ENCODE peak calls at places on chromosome 2, in nine cellular contexts. L is left ventricle myocardium inferior, N is sigmoid colon, E is tibial nerve, F is tibial artery, Z is fibroblast of lung, Y is iPS DF 6.9, R is breast epithelium, C is spleen. A is an unnamed sample. For H3K27me3, the result is how much of the 10 kb centered on the place peaks cover.

GRCh38 chr2:7400628-7401027 is 483.4 kb downstream of the RNF144A start:
- DNase-seq in L (no peak), N (no peak), E (no peak), F (no peak), Z (no peak), Y (no peak), R (no peak), C (no peak), A (no peak)

GRCh38 chr2:23691576-23691975 is 235.3 kb downstream of the ATAD2B start:
- DNase-seq in L (no peak), N (no peak), E (no peak), F (no peak), Z (no peak), Y (no peak), R (no peak), C (peak), A (no peak)

GRCh38 chr2:96212336-96212735 is 3.7 kb upstream of the STARD7 start:
- DNase-seq in L (no peak), N (no peak), E (no peak), F (no peak), Z (no peak), Y (no peak), R (no peak), C (no peak), A (no peak)

GRCh38 chr2:145350011-145350410 is 830.1 kb upstream of the ZEB2 start:
- DNase-seq in L (no peak), N (no peak), E (no peak), F (no peak), Z (peak), Y (no peak), R (no peak), C (no peak), A (no peak)

GRCh38 chr2:144244938-144245337 is 275.0 kb downstream of the ZEB2 start:
- DNase-seq in L (no peak), N (no peak), E (no peak), F (no peak), Z (no peak), Y (no peak), R (no peak), C (no peak), A (no peak)

GRCh38 chr2:60861736-60862135 is 19.6 kb upstream of the REL start:
- DNase-seq in L (no peak), N (no peak), E (no peak), F (no peak), Z (no peak), Y (no peak), R (no peak), C (no peak), A (no peak)

GRCh38 chr2:100422320-100422719 is 4.9 kb upstream of the CHST10 start:
- DNase-seq in L (no peak), N (no peak), E (no peak), F (no peak), Z (peak), Y (peak), R (no peak), C (no peak), A (no peak)

GRCh38 chr2:190571666-190572065 is 37.1 kb upstream of the NEMP2 start:
- DNase-seq in L (no peak), N (no peak), E (no peak), F (no peak), Z (no peak), Y (no peak), R (no peak), C (no peak), A (no peak)

GRCh38 chr2:40488927-40489677 is 37.2 kb upstream of the SLC8A1 start:
- DNase-seq in L (no peak), N (peak), E (no peak), F (no peak), Z (peak), Y (no peak), R (no peak), C (no peak), A (no peak)

GRCh38 chr2:238847841-238848565 is at the start of gene TWIST2:
- DNase-seq in L (peak), N (peak), E (peak), F (peak), Z (peak), Y (no peak), R (no peak), C (no peak), A (no peak)

GRCh38 chr2:30404354-30405265 is 42.4 kb upstream of the LCLAT1 start:
- DNase-seq in L (peak), N (no peak), E (no peak), F (no peak), Z (peak), Y (no peak), R (no peak), C (no peak), A (no peak)

GRCh38 chr2:174683392-174683759 is 80.9 kb downstream of the CHRNA1 start:
- DNase-seq in L (no peak), N (no peak), E (no peak), F (no peak), Z (peak), Y (no peak), R (no peak), C (no peak), A (no peak)

GRCh38 chr2:43890855-43891254 is 52.1 kb downstream of the ABCG8 start:
- DNase-seq in L (no peak), N (no peak), E (no peak), F (no peak), Z (peak), Y (no peak), R (no peak), C (no peak), A (no peak)

GRCh38 chr2:18516112-18516511 is 44.3 kb downstream of the RDH14 start:
- DNase-seq in L (no peak), N (no peak), E (no peak), F (no peak), Z (peak), Y (no peak), R (no peak), C (no peak), A (no peak)

GRCh38 chr2:11805920-11806319 is 59.5 kb downstream of the LPIN1 start:
- DNase-seq in L (no peak), N (no peak), E (no peak), F (no peak), Z (no peak), Y (no peak), R (no peak), C (no peak), A (no peak)

GRCh38 chr2:188399159-188399558 is 107.5 kb downstream of the GULP1 start:
- DNase-seq in L (no peak), N (no peak), E (no peak), F (no peak), Z (peak), Y (no peak), R (no peak), C (no peak), A (no peak)

GRCh38 chr2:99388892-99389291 is 51.7 kb downstream of the EIF5B start:
- DNase-seq in L (no peak), N (no peak), E (no peak), F (no peak), Z (no peak), Y (no peak), R (no peak), C (no peak), A (no peak)

GRCh38 chr2:135904590-135904989 is 28.3 kb upstream of the MCM6 start:
- DNase-seq in L (no peak), N (no peak), E (no peak), F (no peak), Z (peak), Y (no peak), R (no peak), C (no peak), A (no peak)

GRCh38 chr2:234357666-234358065 is 139.2 kb downstream of the ARL4C start:
- DNase-seq in L (no peak), N (no peak), E (no peak), F (no peak), Z (no peak), Y (no peak), R (no peak), C (no peak), A (no peak)

GRCh38 chr2:141957321-141957720 is 173.5 kb downstream of the LRP1B start:
- DNase-seq in L (no peak), N (no peak), E (no peak), F (no peak), Z (no peak), Y (no peak), R (no peak), C (no peak), A (no peak)

GRCh38 chr2:104860141-104860790 is 6.4 kb downstream of the POU3F3 start:
- DNase-seq in L (no peak), N (no peak), E (no peak), F (no peak), Z (peak), Y (no peak), R (no peak), C (no peak), A (no peak)

GRCh38 chr2:214367171-214367570 is 43.7 kb upstream of the VWC2L start:
- DNase-seq in L (no peak), N (no peak), E (no peak), F (no peak), Z (no peak), Y (no peak), R (no peak), C (no peak), A (no peak)

GRCh38 chr2:178689808-178690207 is 117.4 kb downstream of the TTN start:
- DNase-seq in L (no peak), N (no peak), E (no peak), F (no peak), Z (no peak), Y (no peak), R (no peak), C (no peak), A (no peak)

GRCh38 chr2:23533014-23533730 is 148.2 kb downstream of the KLHL29 start:
- DNase-seq in L (no peak), N (no peak), E (no peak), F (no peak), Z (no peak), Y (no peak), R (no peak), C (no peak), A (no peak)

GRCh38 chr2:236317938-236318396 is 53.8 kb upstream of the ASB18 start:
- DNase-seq in L (no peak), N (no peak), E (no peak), F (no peak), Z (no peak), Y (no peak), R (no peak), C (no peak), A (no peak)

GRCh38 chr2:85997016-85997970 is 108.4 kb downstream of the POLR1A start:
- DNase-seq in L (peak), N (peak), E (no peak), F (peak), Z (peak), Y (no peak), R (peak), C (peak), A (peak)

GRCh38 chr2:55859875-55860274 is 63.7 kb downstream of the EFEMP1 start:
- DNase-seq in L (no peak), N (no peak), E (no peak), F (no peak), Z (no peak), Y (no peak), R (no peak), C (no peak), A (no peak)

GRCh38 chr2:195929531-195929930 is 139.1 kb downstream of the DNAH7 start:
- DNase-seq in L (no peak), N (no peak), E (no peak), F (no peak), Z (no peak), Y (no peak), R (no peak), C (no peak), A (no peak)

GRCh38 chr2:81078102-81078501 is 773.5 kb upstream of the LRRTM1 start:
- DNase-seq in L (no peak), N (no peak), E (no peak), F (no peak), Z (no peak), Y (no peak), R (no peak), C (no peak), A (no peak)

DNA sequence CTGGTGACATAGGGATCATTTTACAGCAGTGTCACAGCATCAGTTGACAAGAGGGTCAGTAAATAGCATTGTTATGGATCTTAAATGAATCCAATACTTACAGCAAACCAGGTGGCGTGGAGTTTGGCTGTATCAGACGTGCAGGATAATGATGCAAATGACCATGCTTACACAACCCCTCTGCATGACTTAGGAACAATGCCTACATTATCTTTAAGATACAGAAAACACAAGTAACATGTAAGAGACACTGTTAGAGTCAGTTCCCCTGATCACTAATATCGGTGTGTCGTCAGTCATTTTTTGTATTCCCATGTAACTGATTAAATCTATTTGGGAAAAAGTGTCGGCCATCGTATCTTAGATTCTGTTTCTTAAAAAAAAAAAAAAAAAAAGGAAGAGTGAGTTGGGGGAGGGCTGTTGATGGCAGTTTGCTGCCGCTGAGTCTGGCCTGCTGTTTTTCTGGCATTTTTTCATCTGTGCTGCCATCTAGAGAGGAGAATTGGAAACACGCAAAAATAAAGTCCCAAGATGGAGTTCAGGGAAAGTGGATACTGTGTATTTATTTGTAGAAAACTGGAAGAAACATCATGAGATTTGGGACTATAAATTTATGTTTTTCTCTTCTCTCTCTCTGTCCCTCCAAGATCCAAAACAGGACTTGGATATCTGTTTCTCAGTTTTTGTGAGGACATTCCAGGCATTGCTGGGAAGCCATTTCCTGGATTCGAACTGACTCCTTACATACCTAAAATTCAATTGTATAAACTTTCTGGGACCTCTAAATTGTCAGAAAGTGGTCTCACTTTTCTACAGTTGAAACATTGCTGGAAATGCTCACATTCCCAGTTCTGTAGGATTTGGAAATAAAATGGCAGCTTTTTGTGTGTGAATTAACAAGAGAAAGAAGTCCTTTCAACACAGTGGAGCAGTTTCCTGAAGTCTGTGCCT is 60.3 kb upstream of the AGPS start:
- DNase-seq in L (peak), N (peak), E (no peak), F (no peak), Z (peak), Y (peak), R (no peak), C (no peak), A (peak)
- H3K4me3 ChIP-seq in L (peak), N (no peak), E (no peak), F (peak), Z (no peak), Y (no peak), R (no peak), C (no peak), A (no peak)

GRCh38 chr2:120342451-120342850 is 3.5 kb upstream of the INHBB start:
- DNase-seq in L (no peak), N (no peak), E (no peak), F (no peak), Z (no peak), Y (no peak), R (no peak), C (no peak), A (no peak)
- H3K27me3 ChIP-seq in L (half or more), N (half or more), E (under half), F (half or more), Z (under half), Y (under half), R (under half), C (half or more), A (half or more)

GRCh38 chr2:120820263-120820884 is 84.7 kb downstream of the GLI2 start:
- DNase-seq in L (no peak), N (peak), E (no peak), F (peak), Z (peak), Y (no peak), R (no peak), C (peak), A (no peak)
- H3K4me3 ChIP-seq in L (no peak), N (peak), E (no peak), F (peak), Z (peak), Y (no peak), R (no peak), C (no peak), A (no peak)

GRCh38 chr2:2933421-2933820 is 444.2 kb downstream of the EIPR1 start:
- DNase-seq in L (no peak), N (no peak), E (no peak), F (no peak), Z (no peak), Y (no peak), R (no peak), C (no peak), A (no peak)
- H3K27me3 ChIP-seq in L (under half), N (under half), E (under half), F (under half), Z (under half), Y (under half), R (under half), C (under half), A (under half)

DNA sequence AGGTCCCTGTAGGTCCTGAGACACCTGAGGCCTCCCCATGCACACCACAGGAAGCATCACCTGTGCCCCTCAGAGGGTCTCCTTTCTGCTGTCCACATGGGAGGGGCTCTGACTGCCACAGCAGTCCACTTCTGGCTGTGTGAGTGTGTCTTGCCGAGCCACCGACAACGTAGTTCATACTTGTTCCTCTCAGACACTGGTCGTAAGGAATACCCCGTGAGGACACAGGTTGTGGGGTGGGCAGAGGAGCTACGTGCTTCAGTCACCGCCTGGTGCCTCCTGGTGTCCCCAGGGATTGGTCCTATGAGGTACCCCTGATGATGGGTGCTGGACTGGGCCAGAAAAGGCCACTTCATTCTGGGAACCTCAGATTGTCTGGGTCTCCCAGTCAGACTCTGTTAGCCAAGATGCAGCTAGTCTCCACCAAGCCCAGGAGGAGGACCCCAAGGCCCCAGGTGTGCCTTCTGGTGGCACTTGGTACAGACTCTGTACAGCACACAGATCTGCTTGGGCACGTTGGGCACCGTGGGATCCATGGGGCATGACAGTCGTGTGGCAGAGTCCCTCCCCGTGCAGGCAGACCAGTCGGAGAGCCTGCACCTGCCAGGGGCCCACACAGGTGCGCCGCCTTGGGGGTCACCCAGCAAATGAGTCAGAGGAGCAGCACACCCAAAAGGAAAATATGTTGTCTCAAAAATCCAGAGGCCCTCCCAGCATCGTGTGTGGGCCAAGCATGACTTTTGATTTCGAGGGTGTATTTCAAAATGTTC is 2.5 kb downstream of the ARHGEF4 start:
- DNase-seq in L (no peak), N (no peak), E (no peak), F (no peak), Z (no peak), Y (no peak), R (no peak), C (no peak), A (no peak)
- H3K4me3 ChIP-seq in L (no peak), N (no peak), E (no peak), F (no peak), Z (no peak), Y (no peak), R (no peak), C (no peak), A (no peak)

GRCh38 chr2:72146357-72147302 is 1.0 kb downstream of the CYP26B1 start:
- DNase-seq in L (peak), N (peak), E (peak), F (peak), Z (no peak), Y (no peak), R (peak), C (peak), A (peak)
- H3K27me3 ChIP-seq in L (half or more), N (half or more), E (under half), F (half or more), Z (half or more), Y (half or more), R (half or more), C (half or more), A (under half)

GRCh38 chr2:176188218-176188968 is at the start of gene HOXD1:
- DNase-seq in L (no peak), N (no peak), E (no peak), F (no peak), Z (peak), Y (no peak), R (no peak), C (no peak), A (peak)

GRCh38 chr2:176188969-176189665 is 649 bp downstream of the HOXD1 start:
- DNase-seq in L (no peak), N (no peak), E (no peak), F (no peak), Z (no peak), Y (no peak), R (no peak), C (no peak), A (no peak)

GRCh38 chr2:176189666-176190641 is 1.5 kb downstream of the HOXD1 start:
- DNase-seq in L (no peak), N (no peak), E (no peak), F (no peak), Z (no peak), Y (no peak), R (no peak), C (no peak), A (no peak)

GRCh38 chr2:176186024-176186423 is 2.4 kb upstream of the HOXD1 start:
- DNase-seq in L (no peak), N (no peak), E (no peak), F (no peak), Z (no peak), Y (no peak), R (no peak), C (no peak), A (no peak)

DNA sequence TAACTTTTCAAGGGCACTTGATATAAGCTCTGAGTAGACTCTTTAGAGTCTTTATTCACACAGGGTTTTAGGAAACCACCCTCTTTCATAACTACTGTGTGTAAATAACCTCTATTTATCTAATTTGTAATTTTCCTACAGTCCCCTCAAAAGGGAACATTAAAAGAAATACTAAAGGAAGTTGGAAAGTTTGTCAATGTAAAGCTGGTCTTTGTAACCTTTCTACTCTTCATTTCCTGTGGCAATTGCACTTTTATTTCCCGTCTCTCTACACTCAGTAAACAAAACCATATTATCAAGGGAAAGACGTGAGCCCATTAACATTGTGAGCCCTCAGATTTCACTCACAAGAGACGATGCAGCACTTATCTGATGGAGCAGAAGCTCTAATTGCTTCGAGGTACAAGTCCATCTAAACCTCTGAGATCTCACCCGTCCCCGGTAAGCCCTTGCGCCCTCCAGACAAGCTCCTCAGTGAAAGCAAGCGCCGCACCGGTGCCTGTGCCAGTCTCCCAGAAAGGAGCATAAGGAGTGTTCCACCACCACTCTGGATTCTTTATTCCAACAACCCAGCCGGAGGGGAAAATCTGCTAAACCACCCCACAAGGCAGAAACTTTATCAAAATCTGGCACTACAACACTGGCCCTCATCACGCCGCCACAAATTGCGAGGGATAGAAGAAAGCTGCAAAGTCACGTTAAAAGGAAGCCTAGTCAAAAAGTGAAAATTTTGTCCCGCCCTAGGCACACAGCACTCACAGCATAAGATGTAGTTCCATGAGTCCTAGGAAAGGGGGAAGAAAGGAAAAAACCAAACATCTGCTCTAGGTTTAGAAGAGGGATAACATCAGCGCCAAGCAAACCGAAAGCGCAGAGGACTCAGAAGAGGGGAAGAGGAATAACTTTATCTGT is 906 bp upstream of the HOXD1 start:
- DNase-seq in L (no peak), N (no peak), E (no peak), F (no peak), Z (no peak), Y (no peak), R (no peak), C (no peak), A (no peak)
- H3K4me3 ChIP-seq in L (peak), N (peak), E (peak), F (peak), Z (peak), Y (no peak), R (peak), C (peak), A (peak)